ENCODE peak calls at places on chromosomes 1 and 21, in eight cellular contexts. L is fibroblast of mammary gland, G is epithelial cell of esophagus, X is uterus, M is left lung, I is fibroblast of the aortic adventitia, S is upper lobe of right lung, H is mammary epithelial cell. R is an unnamed sample.

GRCh38 chr21:37575536-37576083 is 209.0 kb downstream of the DYRK1A start:
- DNase-seq in S (no peak), L (no peak), H (no peak), I (no peak), X (no peak), M (no peak), G (no peak), R (no peak)

GRCh38 chr1:35810096-35810860 is 2.5 kb downstream of the AGO4 start:
- DNase-seq in I (peak; percentile 37), H (peak; percentile 73), L (peak; percentile 51), M (no peak), X (no peak), G (peak; percentile 74), S (no peak), R (peak; percentile 3)

GRCh38 chr1:248807067-248807737 is 18.5 kb downstream of the SH3BP5L start:
- DNase-seq in L (peak; percentile 48), G (peak; percentile 42), M (peak; percentile 90), I (peak; percentile 51), X (no peak), H (no peak), S (peak; percentile 77), R (no peak)

GRCh38 chr1:208141793-208142192 is 102.4 kb downstream of the PLXNA2 start:
- DNase-seq in X (peak; percentile 91), M (no peak), I (no peak), G (no peak), L (no peak), S (no peak), H (no peak), R (no peak)

GRCh38 chr1:23590058-23590783 is 30.9 kb upstream of the ID3 start:
- DNase-seq in S (no peak), L (peak; percentile 20), G (no peak), X (no peak), H (no peak), M (no peak), I (no peak), R (no peak)

GRCh38 chr1:33612877-33613487 is 140.5 kb downstream of the ZSCAN20 start:
- DNase-seq in H (peak; percentile 46), S (no peak), X (peak; percentile 21), I (peak; percentile 80), L (peak; percentile 70), M (no peak), G (peak; percentile 73), R (peak; percentile 64)

GRCh38 chr1:63277195-63278192 is 44.9 kb upstream of the FOXD3 start:
- DNase-seq in X (no peak), M (no peak), G (no peak), H (no peak), L (no peak), S (no peak), I (no peak), R (no peak)

GRCh38 chr1:162982364-162982763 is 86.8 kb upstream of the RGS4 start:
- DNase-seq in L (no peak), I (peak; percentile 40), M (no peak), H (no peak), X (no peak), G (no peak), S (no peak), R (no peak)

GRCh38 chr1:229370601-229371021 is 27.8 kb upstream of the CCSAP start:
- DNase-seq in M (no peak), G (no peak), X (no peak), S (no peak), L (no peak), H (no peak), I (no peak), R (no peak)

GRCh38 chr1:228471762-228472398 is 15.3 kb upstream of the RNF187 start:
- DNase-seq in H (peak; percentile 24), M (peak; percentile 31), G (peak; percentile 58), X (no peak), L (peak; percentile 66), S (no peak), I (peak; percentile 65), R (no peak)

GRCh38 chr1:37514350-37515184 is at the start of gene MEAF6:
- DNase-seq in X (peak; percentile 71), M (peak; percentile 96), S (peak; percentile 93), L (peak; percentile 70), I (peak; percentile 74), G (peak; percentile 77), H (peak; percentile 77), R (peak; percentile 53)

GRCh38 chr1:15945832-15946448 is 30.0 kb downstream of the ZBTB17 start:
- DNase-seq in G (no peak), L (no peak), H (no peak), S (no peak), X (no peak), I (no peak), M (no peak), R (no peak)

GRCh38 chr1:181206513-181206912 is 118.0 kb downstream of the IER5 start:
- DNase-seq in M (no peak), X (no peak), L (no peak), I (no peak), G (no peak), S (no peak), H (no peak), R (no peak)

GRCh38 chr21:46455575-46456385 is 2.9 kb upstream of the DIP2A start:
- DNase-seq in X (peak; percentile 27), M (no peak), L (peak; percentile 51), I (peak; percentile 80), G (peak; percentile 82), S (no peak), H (peak; percentile 71), R (peak; percentile 39)

GRCh38 chr1:93722081-93723031 is 40.7 kb upstream of the BCAR3 start:
- DNase-seq in I (no peak), G (no peak), L (no peak), X (no peak), H (no peak), M (no peak), S (no peak), R (no peak)

GRCh38 chr1:84479998-84480397 is 932 bp downstream of the RPF1 start:
- DNase-seq in L (peak; percentile 6), H (no peak), M (no peak), S (no peak), G (peak; percentile 27), I (no peak), X (no peak), R (no peak)

GRCh38 chr1:54047384-54048315 is 5.4 kb downstream of the TMEM59 start:
- DNase-seq in G (no peak), S (no peak), H (no peak), L (no peak), X (no peak), I (no peak), M (no peak), R (no peak)

GRCh38 chr1:230099435-230099834 is 32.4 kb downstream of the GALNT2 start:
- DNase-seq in I (no peak), G (no peak), M (no peak), S (no peak), X (no peak), L (no peak), H (no peak), R (no peak)

GRCh38 chr1:116122955-116123757 is 12.0 kb downstream of the MAB21L3 start:
- DNase-seq in G (peak; percentile 69), M (no peak), H (peak; percentile 69), X (no peak), I (peak; percentile 96), L (peak; percentile 98), S (peak; percentile 71), R (peak; percentile 60)

GRCh38 chr1:92567211-92567868 is 80.6 kb upstream of the GFI1 start:
- DNase-seq in X (no peak), S (no peak), G (peak; percentile 88), M (no peak), L (peak; percentile 71), I (peak; percentile 35), H (peak; percentile 68), R (no peak)

GRCh38 chr1:86687595-86687994 is 16.8 kb upstream of the SH3GLB1 start:
- DNase-seq in S (no peak), M (no peak), I (peak; percentile 66), L (peak; percentile 31), X (no peak), G (peak; percentile 38), H (no peak), R (no peak)

GRCh38 chr1:193707271-193708015 is 521.0 kb upstream of the B3GALT2 start:
- DNase-seq in L (peak; percentile 14), I (no peak), G (peak; percentile 88), X (no peak), M (no peak), S (no peak), H (peak; percentile 39), R (peak; percentile 8)

DNA sequence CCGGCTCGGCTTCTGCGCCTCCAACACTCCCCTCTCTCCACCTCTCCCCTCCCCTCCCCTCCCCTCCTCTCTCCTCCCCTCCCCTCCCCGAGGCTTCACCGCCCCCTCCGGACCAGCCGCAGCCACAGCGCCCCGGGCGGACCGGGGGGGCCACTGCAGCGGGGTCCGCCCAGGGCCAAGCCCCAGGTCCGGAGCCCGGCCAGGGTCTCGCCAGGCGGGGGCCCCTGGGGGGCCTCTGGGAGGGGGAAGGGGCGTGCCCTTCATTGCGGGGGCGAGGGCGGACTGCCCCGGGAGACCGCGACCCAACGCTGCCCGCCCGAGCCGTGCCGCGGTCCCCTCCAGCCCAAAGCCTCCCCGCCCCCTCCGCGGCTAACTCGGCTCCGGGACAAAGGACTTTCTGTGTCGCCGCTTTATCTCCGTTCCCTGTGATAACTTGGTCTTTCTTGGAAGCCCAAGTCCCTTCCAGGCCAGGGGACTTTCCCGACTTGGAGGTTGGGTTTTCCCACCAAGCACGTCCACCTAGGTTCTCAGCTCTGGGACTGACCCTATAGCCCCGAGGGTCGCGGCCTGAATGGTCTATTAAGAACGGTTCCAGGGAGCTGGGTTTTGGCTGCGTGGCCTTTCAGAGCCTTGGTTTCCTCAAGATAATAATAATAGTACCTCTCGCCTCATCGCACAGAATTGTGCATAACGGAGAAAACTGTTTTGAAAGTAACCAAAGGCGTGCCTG is at the start of gene UBQLN4:
- DNase-seq in S (peak; percentile 94), G (peak; percentile 86), H (peak; percentile 72), X (peak; percentile 90), L (peak; percentile 77), I (peak; percentile 81), M (peak; percentile 95), R (peak; percentile 55)
- TF ChIP-seq CTCF in S (peak; percentile 51), G (peak; percentile 11), H (peak; percentile 8), X (no peak), L (peak; percentile 21), I (peak; percentile 53), M (peak; percentile 73), R (peak; percentile 47)

DNA sequence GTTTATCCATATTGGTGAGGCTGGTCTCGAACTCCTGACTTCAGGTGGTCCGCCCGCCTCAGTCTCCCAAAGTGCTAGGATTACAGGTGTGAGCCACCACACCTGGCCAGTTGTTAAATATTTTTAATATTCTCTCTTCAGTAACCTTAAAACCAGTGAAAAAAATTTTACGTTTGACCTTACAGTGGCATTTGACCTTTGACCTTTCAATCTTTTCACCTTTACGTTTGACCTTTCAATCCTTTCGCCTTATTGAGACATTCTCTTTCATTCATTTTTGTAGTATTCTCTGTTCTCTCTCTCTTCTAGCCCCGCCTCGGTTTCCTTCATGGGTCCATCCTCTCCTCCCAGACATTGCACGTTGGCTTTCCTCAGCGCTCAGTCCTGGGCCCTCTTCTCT is 277.9 kb downstream of the DNM3 start:
- DNase-seq in M (no peak), X (no peak), S (no peak), H (no peak), I (no peak), G (no peak), L (no peak), R (no peak)
- H3K4me3 ChIP-seq in M (no peak overlapping the region), X (no peak overlapping the region), S (no peak overlapping the region), H (no peak overlapping the region), I (no peak overlapping the region), G (no peak overlapping the region), L (no peak overlapping the region), R (no peak overlapping the region)

GRCh38 chr1:186564558-186564957 is 103.6 kb upstream of the PDC start:
- DNase-seq in X (no peak), I (peak; percentile 1), G (no peak), L (peak; percentile 15), H (no peak), M (no peak), S (no peak), R (no peak)
- TF ChIP-seq CTCF in X (no peak), I (no peak), G (no peak), L (no peak), H (no peak), M (no peak), S (no peak), R (no peak)

GRCh38 chr1:40162791-40163441 is 1.7 kb downstream of the RLF start:
- DNase-seq in G (peak; percentile 45), X (no peak), S (no peak), I (no peak), L (peak; percentile 46), H (peak; percentile 74), M (no peak), R (no peak)
- H3K4me3 ChIP-seq in G (peak overlapping the region; percentile 86), X (peak overlapping the region; percentile 82), S (peak overlapping the region; percentile 79), I (peak overlapping the region; percentile 93), L (peak overlapping the region; percentile 94), H (peak overlapping the region; percentile 65), M (peak overlapping the region; percentile 85), R (peak overlapping the region; percentile 91)